ENCODE peak calls at places on chromosomes 4 and X, in nine cellular contexts. One of them, this sample, is unnamed.

GRCh38 chrX:45196701-45197100 is 4.0 kb downstream of the DIPK2B start:
- DNase-seq in heart left ventricle: no peak
- DNase-seq in mammary epithelial cell: no peak
- DNase-seq in SK-N-SH: no peak
- DNase-seq in HepG2: no peak
- DNase-seq in lower lobe of right lung: no peak
- DNase-seq in cardiac muscle cell: no peak
- DNase-seq in left lung: no peak
- DNase-seq in Panc1: no peak
- DNase-seq in this sample: no peak

GRCh38 chr4:142883433-142883832 is 37.3 kb upstream of the INPP4B start:
- DNase-seq in heart left ventricle: no peak
- DNase-seq in mammary epithelial cell: no peak
- DNase-seq in SK-N-SH: no peak
- DNase-seq in HepG2: no peak
- DNase-seq in lower lobe of right lung: no peak
- DNase-seq in cardiac muscle cell: peak; percentile 38
- DNase-seq in left lung: no peak
- DNase-seq in Panc1: no peak
- DNase-seq in this sample: no peak

GRCh38 chrX:18424482-18425198 is 768 bp upstream of the CDKL5 start:
- DNase-seq in heart left ventricle: no peak
- DNase-seq in mammary epithelial cell: peak; percentile 20
- DNase-seq in SK-N-SH: peak; percentile 57
- DNase-seq in HepG2: no peak
- DNase-seq in lower lobe of right lung: peak; percentile 47
- DNase-seq in cardiac muscle cell: peak; percentile 53
- DNase-seq in left lung: peak; percentile 45
- DNase-seq in Panc1: no peak
- DNase-seq in this sample: peak; percentile 30

GRCh38 chr4:124282301-124282898 is 430.1 kb downstream of the ANKRD50 start:
- DNase-seq in heart left ventricle: no peak
- DNase-seq in mammary epithelial cell: peak; percentile 72
- DNase-seq in SK-N-SH: no peak
- DNase-seq in HepG2: no peak
- DNase-seq in lower lobe of right lung: no peak
- DNase-seq in cardiac muscle cell: no peak
- DNase-seq in left lung: no peak
- DNase-seq in Panc1: no peak
- DNase-seq in this sample: no peak

GRCh38 chrX:10685923-10686595 is 65.7 kb upstream of the MID1 start:
- DNase-seq in heart left ventricle: no peak
- DNase-seq in mammary epithelial cell: peak; percentile 41
- DNase-seq in SK-N-SH: no peak
- DNase-seq in HepG2: no peak
- DNase-seq in lower lobe of right lung: no peak
- DNase-seq in cardiac muscle cell: no peak
- DNase-seq in left lung: no peak
- DNase-seq in Panc1: no peak
- DNase-seq in this sample: no peak

GRCh38 chr4:118869808-118870342 is 18.8 kb upstream of the SYNPO2 start:
- DNase-seq in heart left ventricle: peak; percentile 20
- DNase-seq in mammary epithelial cell: peak; percentile 64
- DNase-seq in SK-N-SH: no peak
- DNase-seq in HepG2: no peak
- DNase-seq in lower lobe of right lung: no peak
- DNase-seq in cardiac muscle cell: no peak
- DNase-seq in left lung: no peak
- DNase-seq in Panc1: no peak
- DNase-seq in this sample: no peak

GRCh38 chr4:89055157-89056080 is 1.6 kb downstream of the FAM13A start:
- DNase-seq in heart left ventricle: no peak
- DNase-seq in mammary epithelial cell: peak; percentile 6
- DNase-seq in SK-N-SH: no peak
- DNase-seq in HepG2: no peak
- DNase-seq in lower lobe of right lung: no peak
- DNase-seq in cardiac muscle cell: peak; percentile 6
- DNase-seq in left lung: no peak
- DNase-seq in Panc1: no peak
- DNase-seq in this sample: no peak

GRCh38 chr4:48073567-48074103 is 57.1 kb downstream of the NIPAL1 start:
- DNase-seq in heart left ventricle: no peak
- DNase-seq in mammary epithelial cell: no peak
- DNase-seq in SK-N-SH: no peak
- DNase-seq in HepG2: no peak
- DNase-seq in lower lobe of right lung: no peak
- DNase-seq in cardiac muscle cell: no peak
- DNase-seq in left lung: no peak
- DNase-seq in Panc1: no peak
- DNase-seq in this sample: no peak

GRCh38 chr4:65943076-65943475 is 272.8 kb upstream of the EPHA5 start:
- DNase-seq in heart left ventricle: no peak
- DNase-seq in mammary epithelial cell: peak; percentile 8
- DNase-seq in SK-N-SH: no peak
- DNase-seq in HepG2: peak; percentile 63
- DNase-seq in lower lobe of right lung: no peak
- DNase-seq in cardiac muscle cell: peak; percentile 89
- DNase-seq in left lung: no peak
- DNase-seq in Panc1: no peak
- DNase-seq in this sample: peak; percentile 9

GRCh38 chrX:9928083-9928482 is 39.1 kb upstream of the CLDN34 start:
- DNase-seq in heart left ventricle: no peak
- DNase-seq in mammary epithelial cell: no peak
- DNase-seq in SK-N-SH: no peak
- DNase-seq in HepG2: no peak
- DNase-seq in lower lobe of right lung: no peak
- DNase-seq in cardiac muscle cell: peak; percentile 25
- DNase-seq in left lung: no peak
- DNase-seq in Panc1: no peak
- DNase-seq in this sample: no peak

GRCh38 chrX:1451251-1451675 is 1.4 kb downstream of the ASMTL start:
- DNase-seq in heart left ventricle: no peak
- DNase-seq in mammary epithelial cell: no peak
- DNase-seq in SK-N-SH: no peak
- DNase-seq in HepG2: no peak
- DNase-seq in lower lobe of right lung: no peak
- DNase-seq in cardiac muscle cell: no peak
- DNase-seq in left lung: no peak
- DNase-seq in Panc1: no peak
- DNase-seq in this sample: no peak

GRCh38 chr4:77002321-77002720 is 52.8 kb downstream of the SEPTIN11 start:
- DNase-seq in heart left ventricle: no peak
- DNase-seq in mammary epithelial cell: no peak
- DNase-seq in SK-N-SH: no peak
- DNase-seq in HepG2: no peak
- DNase-seq in lower lobe of right lung: no peak
- DNase-seq in cardiac muscle cell: peak; percentile 67
- DNase-seq in left lung: no peak
- DNase-seq in Panc1: no peak
- DNase-seq in this sample: no peak

GRCh38 chrX:2682582-2683177 is 8.4 kb upstream of the CD99 start:
- DNase-seq in heart left ventricle: no peak
- DNase-seq in mammary epithelial cell: no peak
- DNase-seq in SK-N-SH: no peak
- DNase-seq in HepG2: no peak
- DNase-seq in lower lobe of right lung: no peak
- DNase-seq in cardiac muscle cell: no peak
- DNase-seq in left lung: no peak
- DNase-seq in Panc1: no peak
- DNase-seq in this sample: no peak

GRCh38 chrX:16838202-16839066 is 31.7 kb downstream of the RBBP7 start:
- DNase-seq in heart left ventricle: peak; percentile 41
- DNase-seq in mammary epithelial cell: peak; percentile 48
- DNase-seq in SK-N-SH: no peak
- DNase-seq in HepG2: no peak
- DNase-seq in lower lobe of right lung: no peak
- DNase-seq in cardiac muscle cell: peak; percentile 66
- DNase-seq in left lung: no peak
- DNase-seq in Panc1: no peak
- DNase-seq in this sample: no peak

GRCh38 chr4:151667666-151668065 is 93.1 kb downstream of the GATB start:
- DNase-seq in heart left ventricle: no peak
- DNase-seq in mammary epithelial cell: no peak
- DNase-seq in SK-N-SH: no peak
- DNase-seq in HepG2: no peak
- DNase-seq in lower lobe of right lung: no peak
- DNase-seq in cardiac muscle cell: no peak
- DNase-seq in left lung: no peak
- DNase-seq in Panc1: no peak
- DNase-seq in this sample: no peak

GRCh38 chrX:135489542-135489941 is 30.9 kb upstream of the INTS6L start:
- DNase-seq in heart left ventricle: no peak
- DNase-seq in mammary epithelial cell: no peak
- DNase-seq in SK-N-SH: no peak
- DNase-seq in HepG2: no peak
- DNase-seq in lower lobe of right lung: no peak
- DNase-seq in cardiac muscle cell: no peak
- DNase-seq in left lung: no peak
- DNase-seq in Panc1: no peak
- DNase-seq in this sample: no peak

GRCh38 chr4:107838138-107838618 is 13.4 kb downstream of the SGMS2 start:
- DNase-seq in heart left ventricle: no peak
- DNase-seq in mammary epithelial cell: no peak
- DNase-seq in SK-N-SH: no peak
- DNase-seq in HepG2: no peak
- DNase-seq in lower lobe of right lung: no peak
- DNase-seq in cardiac muscle cell: no peak
- DNase-seq in left lung: no peak
- DNase-seq in Panc1: no peak
- DNase-seq in this sample: no peak

GRCh38 chr4:96356591-96357360 is 516.9 kb downstream of the PDHA2 start:
- DNase-seq in heart left ventricle: no peak
- DNase-seq in mammary epithelial cell: no peak
- DNase-seq in SK-N-SH: no peak
- DNase-seq in HepG2: no peak
- DNase-seq in lower lobe of right lung: no peak
- DNase-seq in cardiac muscle cell: no peak
- DNase-seq in left lung: no peak
- DNase-seq in Panc1: no peak
- DNase-seq in this sample: no peak

GRCh38 chrX:1468250-1468772 is 15.6 kb upstream of the ASMTL start:
- DNase-seq in heart left ventricle: peak; percentile 4
- DNase-seq in mammary epithelial cell: peak; percentile 80
- DNase-seq in SK-N-SH: no peak
- DNase-seq in HepG2: no peak
- DNase-seq in lower lobe of right lung: no peak
- DNase-seq in cardiac muscle cell: no peak
- DNase-seq in left lung: no peak
- DNase-seq in Panc1: no peak
- DNase-seq in this sample: no peak

GRCh38 chrX:103398321-103398937 is 22.1 kb downstream of the BEX3 start:
- DNase-seq in heart left ventricle: no peak
- DNase-seq in mammary epithelial cell: peak; percentile 79
- DNase-seq in SK-N-SH: no peak
- DNase-seq in HepG2: peak; percentile 34
- DNase-seq in lower lobe of right lung: no peak
- DNase-seq in cardiac muscle cell: no peak
- DNase-seq in left lung: no peak
- DNase-seq in Panc1: no peak
- DNase-seq in this sample: peak; percentile 19

GRCh38 chr4:168569066-168569908 is 72.4 kb downstream of the PALLD start:
- DNase-seq in heart left ventricle: peak; percentile 41
- DNase-seq in mammary epithelial cell: peak; percentile 91
- DNase-seq in SK-N-SH: no peak
- DNase-seq in HepG2: peak; percentile 1
- DNase-seq in lower lobe of right lung: no peak
- DNase-seq in cardiac muscle cell: no peak
- DNase-seq in left lung: no peak
- DNase-seq in Panc1: no peak
- DNase-seq in this sample: peak; percentile 68

GRCh38 chrX:31212856-31213748 is 141.3 kb upstream of the FTHL17 start:
- DNase-seq in heart left ventricle: no peak
- DNase-seq in mammary epithelial cell: peak; percentile 43
- DNase-seq in SK-N-SH: no peak
- DNase-seq in HepG2: no peak
- DNase-seq in lower lobe of right lung: no peak
- DNase-seq in cardiac muscle cell: no peak
- DNase-seq in left lung: no peak
- DNase-seq in Panc1: no peak
- DNase-seq in this sample: no peak

GRCh38 chr4:7476820-7477219 is 42.1 kb upstream of the PSAPL1 start:
- DNase-seq in heart left ventricle: no peak
- DNase-seq in mammary epithelial cell: no peak
- DNase-seq in SK-N-SH: no peak
- DNase-seq in HepG2: no peak
- DNase-seq in lower lobe of right lung: no peak
- DNase-seq in cardiac muscle cell: no peak
- DNase-seq in left lung: peak; percentile 39
- DNase-seq in Panc1: no peak
- DNase-seq in this sample: no peak
- H3K4me1 ChIP-seq in heart left ventricle: no peaks in the 10 kb centered on the region
- H3K4me1 ChIP-seq in mammary epithelial cell: no peaks in the 10 kb centered on the region
- H3K4me1 ChIP-seq in SK-N-SH: no peaks in the 10 kb centered on the region
- H3K4me1 ChIP-seq in HepG2: peaks cover 6% of the 10 kb centered on the region
- H3K4me1 ChIP-seq in lower lobe of right lung: no peaks in the 10 kb centered on the region
- H3K4me1 ChIP-seq in cardiac muscle cell: no peaks in the 10 kb centered on the region
- H3K4me1 ChIP-seq in left lung: no peaks in the 10 kb centered on the region
- H3K4me1 ChIP-seq in Panc1: no peaks in the 10 kb centered on the region
- H3K4me1 ChIP-seq in this sample: no peaks in the 10 kb centered on the region

GRCh38 chrX:41148553-41148952 is 63.3 kb downstream of the USP9X start:
- DNase-seq in heart left ventricle: no peak
- DNase-seq in mammary epithelial cell: peak; percentile 44
- DNase-seq in SK-N-SH: no peak
- DNase-seq in HepG2: no peak
- DNase-seq in lower lobe of right lung: no peak
- DNase-seq in cardiac muscle cell: no peak
- DNase-seq in left lung: no peak
- DNase-seq in Panc1: no peak
- DNase-seq in this sample: no peak
- H3K36me3 ChIP-seq in heart left ventricle: peaks cover 4% of the 10 kb centered on the region
- H3K36me3 ChIP-seq in mammary epithelial cell: peaks cover 10% of the 10 kb centered on the region
- H3K36me3 ChIP-seq in SK-N-SH: peaks cover 86% of the 10 kb centered on the region
- H3K36me3 ChIP-seq in HepG2: peaks cover 2% of the 10 kb centered on the region
- H3K36me3 ChIP-seq in lower lobe of right lung: peaks cover 51% of the 10 kb centered on the region
- H3K36me3 ChIP-seq in cardiac muscle cell: peaks cover 55% of the 10 kb centered on the region
- H3K36me3 ChIP-seq in left lung: no peaks in the 10 kb centered on the region
- H3K36me3 ChIP-seq in Panc1: peaks cover 3% of the 10 kb centered on the region
- H3K36me3 ChIP-seq in this sample: no peaks in the 10 kb centered on the region

DNA sequence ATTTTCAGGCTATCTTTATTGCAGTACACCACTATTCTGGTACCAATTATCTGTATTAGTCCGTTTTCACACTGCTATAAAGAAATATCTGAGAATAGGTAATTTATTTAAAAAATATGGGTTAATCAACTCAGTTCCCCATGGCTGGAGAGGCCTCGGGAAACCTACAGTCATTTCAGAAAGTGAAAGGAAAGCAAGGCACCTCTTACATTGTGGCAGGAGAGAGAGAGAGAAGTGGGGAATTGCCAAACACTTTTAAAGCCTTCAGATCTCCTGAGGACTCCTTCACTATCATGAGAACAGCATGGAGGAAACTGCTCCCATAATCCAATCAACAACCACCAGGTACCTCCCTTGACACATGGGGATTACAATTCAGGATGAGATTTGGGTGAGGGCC is 54.7 kb downstream of the AMER1 start:
- DNase-seq in heart left ventricle: no peak
- DNase-seq in mammary epithelial cell: no peak
- DNase-seq in SK-N-SH: no peak
- DNase-seq in HepG2: no peak
- DNase-seq in lower lobe of right lung: no peak
- DNase-seq in cardiac muscle cell: no peak
- DNase-seq in left lung: no peak
- DNase-seq in Panc1: no peak
- DNase-seq in this sample: no peak
- H3K4me1 ChIP-seq in heart left ventricle: no peaks in the 10 kb centered on the region
- H3K4me1 ChIP-seq in mammary epithelial cell: no peaks in the 10 kb centered on the region
- H3K4me1 ChIP-seq in SK-N-SH: no peaks in the 10 kb centered on the region
- H3K4me1 ChIP-seq in HepG2: no peaks in the 10 kb centered on the region
- H3K4me1 ChIP-seq in lower lobe of right lung: no peaks in the 10 kb centered on the region
- H3K4me1 ChIP-seq in cardiac muscle cell: no peaks in the 10 kb centered on the region
- H3K4me1 ChIP-seq in left lung: no peaks in the 10 kb centered on the region
- H3K4me1 ChIP-seq in Panc1: no peaks in the 10 kb centered on the region
- H3K4me1 ChIP-seq in this sample: no peaks in the 10 kb centered on the region

GRCh38 chr4:55865228-55865806 is 11.9 kb downstream of the EXOC1 start:
- DNase-seq in heart left ventricle: no peak
- DNase-seq in mammary epithelial cell: peak; percentile 41
- DNase-seq in SK-N-SH: no peak
- DNase-seq in HepG2: no peak
- DNase-seq in lower lobe of right lung: no peak
- DNase-seq in cardiac muscle cell: no peak
- DNase-seq in left lung: no peak
- DNase-seq in Panc1: no peak
- DNase-seq in this sample: no peak
- H3K36me3 ChIP-seq in heart left ventricle: peaks cover 7% of the 10 kb centered on the region
- H3K36me3 ChIP-seq in mammary epithelial cell: peaks cover 12% of the 10 kb centered on the region
- H3K36me3 ChIP-seq in SK-N-SH: peaks cover 54% of the 10 kb centered on the region
- H3K36me3 ChIP-seq in HepG2: peaks cover 3% of the 10 kb centered on the region
- H3K36me3 ChIP-seq in lower lobe of right lung: peaks cover 71% of the 10 kb centered on the region
- H3K36me3 ChIP-seq in cardiac muscle cell: peaks cover 31% of the 10 kb centered on the region
- H3K36me3 ChIP-seq in left lung: no peaks in the 10 kb centered on the region
- H3K36me3 ChIP-seq in Panc1: peaks cover 3% of the 10 kb centered on the region
- H3K36me3 ChIP-seq in this sample: no peaks in the 10 kb centered on the region